ENCODE peak calls at places on chromosome 17, in seven cellular contexts. One of them, this sample, is unnamed.

GRCh38 chr17:62178579-62178978 is 113.5 kb upstream of the MED13 start:
- DNase-seq in prostate gland: no peak
- DNase-seq in neural crest cell: no peak
- DNase-seq in astrocyte of the spinal cord: peak; percentile 24
- DNase-seq in GM12878: no peak
- DNase-seq in cardiac fibroblast: peak; percentile 14
- DNase-seq in activated CD8-positive, alpha-beta T cell treated with anti-CD3 and anti-CD28 coated beads for 36 hours: no peak
- DNase-seq in this sample: peak; percentile 18

GRCh38 chr17:55500103-55500502 is 11.1 kb downstream of the SMIM36 start:
- DNase-seq in GM12878: no peak
- DNase-seq in prostate gland: no peak
- DNase-seq in cardiac fibroblast: no peak
- DNase-seq in activated CD8-positive, alpha-beta T cell treated with anti-CD3 and anti-CD28 coated beads for 36 hours: peak; percentile 3
- DNase-seq in astrocyte of the spinal cord: no peak
- DNase-seq in neural crest cell: no peak
- DNase-seq in this sample: no peak

GRCh38 chr17:77145635-77146632 is 5.2 kb downstream of the SEC14L1 start:
- DNase-seq in cardiac fibroblast: peak; percentile 88
- DNase-seq in activated CD8-positive, alpha-beta T cell treated with anti-CD3 and anti-CD28 coated beads for 36 hours: peak; percentile 36
- DNase-seq in astrocyte of the spinal cord: peak; percentile 80
- DNase-seq in GM12878: peak; percentile 71
- DNase-seq in prostate gland: peak; percentile 30
- DNase-seq in neural crest cell: no peak
- DNase-seq in this sample: peak; percentile 75

GRCh38 chr17:9575381-9576072 is at the start of gene STX8:
- DNase-seq in prostate gland: peak; percentile 87
- DNase-seq in astrocyte of the spinal cord: peak; percentile 90
- DNase-seq in activated CD8-positive, alpha-beta T cell treated with anti-CD3 and anti-CD28 coated beads for 36 hours: peak; percentile 91
- DNase-seq in GM12878: peak; percentile 48
- DNase-seq in neural crest cell: peak; percentile 94
- DNase-seq in cardiac fibroblast: peak; percentile 92
- DNase-seq in this sample: peak; percentile 89

GRCh38 chr17:74780443-74781238 is 4.5 kb upstream of the NAT9 start:
- DNase-seq in cardiac fibroblast: no peak
- DNase-seq in neural crest cell: no peak
- DNase-seq in activated CD8-positive, alpha-beta T cell treated with anti-CD3 and anti-CD28 coated beads for 36 hours: peak; percentile 61
- DNase-seq in prostate gland: no peak
- DNase-seq in GM12878: no peak
- DNase-seq in astrocyte of the spinal cord: peak; percentile 17
- DNase-seq in this sample: peak; percentile 32

GRCh38 chr17:28895794-28896447 is 1.6 kb downstream of the FLOT2 start:
- DNase-seq in cardiac fibroblast: no peak
- DNase-seq in GM12878: no peak
- DNase-seq in neural crest cell: no peak
- DNase-seq in astrocyte of the spinal cord: no peak
- DNase-seq in prostate gland: no peak
- DNase-seq in activated CD8-positive, alpha-beta T cell treated with anti-CD3 and anti-CD28 coated beads for 36 hours: no peak
- DNase-seq in this sample: no peak

GRCh38 chr17:65855245-65855644 is 293.8 kb upstream of the AXIN2 start:
- DNase-seq in GM12878: no peak
- DNase-seq in cardiac fibroblast: peak; percentile 2
- DNase-seq in neural crest cell: no peak
- DNase-seq in prostate gland: no peak
- DNase-seq in activated CD8-positive, alpha-beta T cell treated with anti-CD3 and anti-CD28 coated beads for 36 hours: no peak
- DNase-seq in astrocyte of the spinal cord: peak; percentile 14
- DNase-seq in this sample: no peak

GRCh38 chr17:27543958-27544349 is 87.0 kb upstream of the LGALS9 start:
- DNase-seq in cardiac fibroblast: no peak
- DNase-seq in GM12878: no peak
- DNase-seq in neural crest cell: no peak
- DNase-seq in astrocyte of the spinal cord: no peak
- DNase-seq in prostate gland: no peak
- DNase-seq in activated CD8-positive, alpha-beta T cell treated with anti-CD3 and anti-CD28 coated beads for 36 hours: no peak
- DNase-seq in this sample: no peak

GRCh38 chr17:193841-194806 is 12.7 kb upstream of the DOC2B start:
- DNase-seq in cardiac fibroblast: no peak
- DNase-seq in astrocyte of the spinal cord: no peak
- DNase-seq in prostate gland: no peak
- DNase-seq in GM12878: no peak
- DNase-seq in activated CD8-positive, alpha-beta T cell treated with anti-CD3 and anti-CD28 coated beads for 36 hours: no peak
- DNase-seq in neural crest cell: no peak
- DNase-seq in this sample: no peak

GRCh38 chr17:9959377-9959981 is 54.4 kb upstream of the RCVRN start:
- DNase-seq in astrocyte of the spinal cord: peak; percentile 40
- DNase-seq in prostate gland: peak; percentile 19
- DNase-seq in GM12878: no peak
- DNase-seq in neural crest cell: peak; percentile 71
- DNase-seq in activated CD8-positive, alpha-beta T cell treated with anti-CD3 and anti-CD28 coated beads for 36 hours: peak; percentile 70
- DNase-seq in cardiac fibroblast: peak; percentile 63
- DNase-seq in this sample: peak; percentile 26

GRCh38 chr17:32625971-32626370 is 139.2 kb downstream of the CDK5R1 start:
- DNase-seq in prostate gland: no peak
- DNase-seq in neural crest cell: no peak
- DNase-seq in astrocyte of the spinal cord: no peak
- DNase-seq in GM12878: no peak
- DNase-seq in cardiac fibroblast: no peak
- DNase-seq in activated CD8-positive, alpha-beta T cell treated with anti-CD3 and anti-CD28 coated beads for 36 hours: no peak
- DNase-seq in this sample: no peak

GRCh38 chr17:79023886-79024771 is at the start of gene C1QTNF1:
- DNase-seq in GM12878: no peak
- DNase-seq in neural crest cell: peak; percentile 36
- DNase-seq in astrocyte of the spinal cord: no peak
- DNase-seq in activated CD8-positive, alpha-beta T cell treated with anti-CD3 and anti-CD28 coated beads for 36 hours: peak; percentile 56
- DNase-seq in cardiac fibroblast: peak; percentile 88
- DNase-seq in prostate gland: no peak
- DNase-seq in this sample: no peak

GRCh38 chr17:19549746-19550623 is 16.3 kb downstream of the SLC47A1 start:
- DNase-seq in GM12878: no peak
- DNase-seq in cardiac fibroblast: no peak
- DNase-seq in activated CD8-positive, alpha-beta T cell treated with anti-CD3 and anti-CD28 coated beads for 36 hours: no peak
- DNase-seq in neural crest cell: no peak
- DNase-seq in prostate gland: no peak
- DNase-seq in astrocyte of the spinal cord: no peak
- DNase-seq in this sample: no peak

GRCh38 chr17:83194761-83195329 is 115.4 kb downstream of the METRNL start:
- DNase-seq in prostate gland: no peak
- DNase-seq in activated CD8-positive, alpha-beta T cell treated with anti-CD3 and anti-CD28 coated beads for 36 hours: peak; percentile 24
- DNase-seq in cardiac fibroblast: no peak
- DNase-seq in astrocyte of the spinal cord: peak; percentile 66
- DNase-seq in neural crest cell: no peak
- DNase-seq in GM12878: no peak
- DNase-seq in this sample: no peak

GRCh38 chr17:78676415-78677302 is 99.5 kb upstream of the DNAH17 start:
- DNase-seq in activated CD8-positive, alpha-beta T cell treated with anti-CD3 and anti-CD28 coated beads for 36 hours: no peak
- DNase-seq in GM12878: no peak
- DNase-seq in astrocyte of the spinal cord: no peak
- DNase-seq in prostate gland: no peak
- DNase-seq in cardiac fibroblast: no peak
- DNase-seq in neural crest cell: no peak
- DNase-seq in this sample: no peak

GRCh38 chr17:12041316-12041715 is 20.6 kb downstream of the MAP2K4 start:
- DNase-seq in astrocyte of the spinal cord: peak; percentile 79
- DNase-seq in cardiac fibroblast: peak; percentile 62
- DNase-seq in neural crest cell: no peak
- DNase-seq in GM12878: no peak
- DNase-seq in prostate gland: no peak
- DNase-seq in activated CD8-positive, alpha-beta T cell treated with anti-CD3 and anti-CD28 coated beads for 36 hours: peak; percentile 12
- DNase-seq in this sample: peak; percentile 76

GRCh38 chr17:4130715-4131114 is 12.1 kb downstream of the ZZEF1 start:
- DNase-seq in neural crest cell: no peak
- DNase-seq in astrocyte of the spinal cord: no peak
- DNase-seq in cardiac fibroblast: peak; percentile 12
- DNase-seq in prostate gland: no peak
- DNase-seq in activated CD8-positive, alpha-beta T cell treated with anti-CD3 and anti-CD28 coated beads for 36 hours: no peak
- DNase-seq in GM12878: no peak
- DNase-seq in this sample: peak; percentile 15

GRCh38 chr17:38579934-38580333 is 25.8 kb downstream of the SRCIN1 start:
- DNase-seq in GM12878: no peak
- DNase-seq in prostate gland: no peak
- DNase-seq in cardiac fibroblast: peak; percentile 53
- DNase-seq in neural crest cell: no peak
- DNase-seq in astrocyte of the spinal cord: no peak
- DNase-seq in activated CD8-positive, alpha-beta T cell treated with anti-CD3 and anti-CD28 coated beads for 36 hours: peak; percentile 78
- DNase-seq in this sample: no peak

GRCh38 chr17:33889079-33889478 is 366.0 kb upstream of the CCL2 start:
- DNase-seq in neural crest cell: no peak
- DNase-seq in activated CD8-positive, alpha-beta T cell treated with anti-CD3 and anti-CD28 coated beads for 36 hours: no peak
- DNase-seq in GM12878: no peak
- DNase-seq in astrocyte of the spinal cord: no peak
- DNase-seq in cardiac fibroblast: no peak
- DNase-seq in prostate gland: no peak
- DNase-seq in this sample: no peak

GRCh38 chr17:77363821-77364361 is 223.1 kb downstream of the SEC14L1 start:
- DNase-seq in GM12878: no peak
- DNase-seq in neural crest cell: no peak
- DNase-seq in activated CD8-positive, alpha-beta T cell treated with anti-CD3 and anti-CD28 coated beads for 36 hours: peak; percentile 70
- DNase-seq in prostate gland: no peak
- DNase-seq in astrocyte of the spinal cord: peak; percentile 66
- DNase-seq in cardiac fibroblast: peak; percentile 50
- DNase-seq in this sample: no peak

GRCh38 chr17:73247728-73248127 is 14.0 kb downstream of the CPSF4L start:
- DNase-seq in astrocyte of the spinal cord: no peak
- DNase-seq in activated CD8-positive, alpha-beta T cell treated with anti-CD3 and anti-CD28 coated beads for 36 hours: no peak
- DNase-seq in cardiac fibroblast: peak; percentile 46
- DNase-seq in prostate gland: no peak
- DNase-seq in neural crest cell: no peak
- DNase-seq in GM12878: no peak
- DNase-seq in this sample: no peak
- TF ChIP-seq CTCF in astrocyte of the spinal cord: peak; percentile 22
- TF ChIP-seq CTCF in activated CD8-positive, alpha-beta T cell treated with anti-CD3 and anti-CD28 coated beads for 36 hours: no peak
- TF ChIP-seq CTCF in cardiac fibroblast: no peak
- TF ChIP-seq CTCF in prostate gland: peak; percentile 30
- TF ChIP-seq CTCF in neural crest cell: no peak
- TF ChIP-seq CTCF in GM12878: no peak
- TF ChIP-seq CTCF in this sample: peak; percentile 39

DNA sequence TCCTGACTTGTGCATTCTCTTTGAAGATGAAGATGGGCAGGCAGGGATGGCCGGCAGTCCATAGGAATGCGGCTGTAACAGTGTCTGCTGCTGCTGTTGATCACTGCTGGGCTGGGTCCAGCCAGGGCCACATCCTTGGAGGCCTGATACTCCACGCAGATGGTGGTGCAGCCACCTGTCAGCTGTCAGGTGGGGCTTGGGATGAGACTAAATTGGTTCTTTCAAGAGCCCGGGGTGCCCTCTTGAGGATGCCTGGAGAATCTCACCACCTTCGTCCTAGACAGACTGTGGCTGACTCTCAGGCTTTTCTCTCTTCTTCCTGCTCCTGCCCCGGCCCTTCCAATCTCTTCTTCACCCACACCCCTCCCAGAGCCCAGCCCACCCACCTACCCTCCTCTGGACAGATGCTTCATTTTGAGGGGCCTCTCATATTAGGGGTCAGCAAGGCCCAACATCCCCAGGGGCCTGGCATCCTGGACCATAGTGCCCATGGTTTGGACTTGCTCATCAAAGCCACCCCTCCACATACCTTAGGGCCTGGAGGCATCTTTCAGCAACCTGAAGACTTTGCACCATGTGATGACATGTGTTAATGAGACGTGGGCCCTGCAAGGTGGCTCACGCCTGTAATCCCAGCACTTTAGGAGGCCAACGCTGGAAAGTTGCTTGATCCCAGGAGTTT is 19.1 kb downstream of the OSBPL7 start:
- DNase-seq in astrocyte of the spinal cord: peak; percentile 48
- DNase-seq in prostate gland: peak; percentile 32
- DNase-seq in GM12878: no peak
- DNase-seq in neural crest cell: peak; percentile 27
- DNase-seq in cardiac fibroblast: peak; percentile 59
- DNase-seq in activated CD8-positive, alpha-beta T cell treated with anti-CD3 and anti-CD28 coated beads for 36 hours: peak; percentile 71
- DNase-seq in this sample: peak; percentile 33
- TF ChIP-seq CTCF in astrocyte of the spinal cord: peak; percentile 74
- TF ChIP-seq CTCF in prostate gland: peak; percentile 53
- TF ChIP-seq CTCF in GM12878: peak; percentile 77
- TF ChIP-seq CTCF in neural crest cell: peak; percentile 69
- TF ChIP-seq CTCF in cardiac fibroblast: peak; percentile 58
- TF ChIP-seq CTCF in activated CD8-positive, alpha-beta T cell treated with anti-CD3 and anti-CD28 coated beads for 36 hours: peak; percentile 84
- TF ChIP-seq CTCF in this sample: peak; percentile 71

GRCh38 chr17:18084256-18084655 is 3.5 kb upstream of the DRG2 start:
- DNase-seq in cardiac fibroblast: no peak
- DNase-seq in prostate gland: no peak
- DNase-seq in neural crest cell: no peak
- DNase-seq in astrocyte of the spinal cord: no peak
- DNase-seq in activated CD8-positive, alpha-beta T cell treated with anti-CD3 and anti-CD28 coated beads for 36 hours: no peak
- DNase-seq in GM12878: no peak
- DNase-seq in this sample: no peak

GRCh38 chr17:18093616-18094408 is 6.1 kb downstream of the DRG2 start:
- DNase-seq in activated CD8-positive, alpha-beta T cell treated with anti-CD3 and anti-CD28 coated beads for 36 hours: peak; percentile 51
- DNase-seq in neural crest cell: no peak
- DNase-seq in astrocyte of the spinal cord: peak; percentile 55
- DNase-seq in prostate gland: peak; percentile 19
- DNase-seq in GM12878: no peak
- DNase-seq in cardiac fibroblast: peak; percentile 82
- DNase-seq in this sample: peak; percentile 81

GRCh38 chr17:18089613-18090012 is 1.9 kb downstream of the DRG2 start:
- DNase-seq in astrocyte of the spinal cord: no peak
- DNase-seq in activated CD8-positive, alpha-beta T cell treated with anti-CD3 and anti-CD28 coated beads for 36 hours: no peak
- DNase-seq in neural crest cell: no peak
- DNase-seq in cardiac fibroblast: no peak
- DNase-seq in GM12878: no peak
- DNase-seq in prostate gland: no peak
- DNase-seq in this sample: no peak

DNA sequence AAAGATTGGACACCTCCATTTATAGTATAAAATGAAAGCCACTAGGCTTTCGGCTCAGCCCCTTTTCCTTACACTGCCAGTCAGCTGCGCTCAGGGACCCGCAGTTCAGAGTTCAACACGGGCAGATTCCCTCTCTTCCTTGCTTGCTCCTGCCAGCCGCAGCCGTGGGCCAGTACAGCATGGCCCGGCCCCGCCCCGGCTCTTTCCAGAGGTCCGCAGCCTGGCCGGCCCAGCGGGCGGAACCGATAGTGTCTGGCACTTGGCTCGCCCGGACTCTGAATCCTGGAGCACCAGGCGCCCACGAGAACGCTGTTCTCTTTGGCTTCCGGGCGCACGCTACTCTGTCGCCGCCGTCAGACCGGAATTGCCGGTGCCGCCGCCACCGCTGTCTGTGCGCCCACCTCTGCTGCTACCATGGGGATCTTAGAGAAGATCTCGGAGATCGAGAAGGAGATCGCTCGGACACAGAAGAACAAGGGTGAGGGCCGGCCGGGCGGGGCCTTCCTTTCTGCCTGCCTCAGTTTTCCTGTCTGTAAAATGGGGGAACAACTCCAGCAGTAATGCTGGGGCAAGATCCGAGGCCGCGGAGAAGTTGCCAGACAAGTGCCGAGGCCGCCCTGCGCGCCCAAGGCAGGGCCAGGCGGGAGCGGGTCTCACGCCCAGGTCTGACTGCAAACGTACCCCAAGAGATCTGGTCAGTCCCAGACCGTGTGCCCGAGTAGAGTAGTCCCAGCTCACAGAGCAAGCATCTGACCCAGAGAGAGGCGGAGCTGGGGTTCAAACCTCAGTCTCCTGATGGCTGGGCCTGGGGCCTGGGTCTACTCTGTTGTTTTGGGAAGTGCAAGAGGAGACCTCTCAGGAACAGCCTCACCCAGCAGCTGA is at the start of gene DRG2:
- DNase-seq in GM12878: peak; percentile 65
- DNase-seq in activated CD8-positive, alpha-beta T cell treated with anti-CD3 and anti-CD28 coated beads for 36 hours: peak; percentile 91
- DNase-seq in astrocyte of the spinal cord: peak; percentile 92
- DNase-seq in neural crest cell: peak; percentile 96
- DNase-seq in prostate gland: peak; percentile 83
- DNase-seq in cardiac fibroblast: peak; percentile 95
- DNase-seq in this sample: peak; percentile 87
- TF ChIP-seq CTCF in GM12878: no peak
- TF ChIP-seq CTCF in activated CD8-positive, alpha-beta T cell treated with anti-CD3 and anti-CD28 coated beads for 36 hours: no peak
- TF ChIP-seq CTCF in astrocyte of the spinal cord: no peak
- TF ChIP-seq CTCF in neural crest cell: no peak
- TF ChIP-seq CTCF in prostate gland: peak; percentile 37
- TF ChIP-seq CTCF in cardiac fibroblast: no peak
- TF ChIP-seq CTCF in this sample: peak; percentile 25

GRCh38 chr17:63185420-63185819 is 219.4 kb downstream of the TANC2 start:
- DNase-seq in GM12878: no peak
- DNase-seq in prostate gland: no peak
- DNase-seq in cardiac fibroblast: no peak
- DNase-seq in neural crest cell: no peak
- DNase-seq in activated CD8-positive, alpha-beta T cell treated with anti-CD3 and anti-CD28 coated beads for 36 hours: no peak
- DNase-seq in astrocyte of the spinal cord: no peak
- DNase-seq in this sample: peak; percentile 33
- TF ChIP-seq CTCF in GM12878: no peak
- TF ChIP-seq CTCF in prostate gland: no peak
- TF ChIP-seq CTCF in cardiac fibroblast: no peak
- TF ChIP-seq CTCF in neural crest cell: no peak
- TF ChIP-seq CTCF in activated CD8-positive, alpha-beta T cell treated with anti-CD3 and anti-CD28 coated beads for 36 hours: no peak
- TF ChIP-seq CTCF in astrocyte of the spinal cord: no peak
- TF ChIP-seq CTCF in this sample: peak; percentile 38

This sample was measured in HFFc6.